ENCODE peak calls at places on chromosomes 12 and 14, in six cellular contexts. W is AG10803, C is NB4, S is GM10248, X is AG04450, M is ovary. L is an unnamed sample.

GRCh38 chr12:101924647-101925046 is 47.3 kb downstream of the DRAM1 start:
- DNase-seq in W (peak), C (peak), S (no peak), X (no peak), M (peak), L (no peak)

GRCh38 chr12:105523164-105524057 is 192.9 kb downstream of the C12orf75 start:
- DNase-seq in W (peak), C (no peak), S (no peak), X (peak), M (peak), L (no peak)

GRCh38 chr14:42149609-42150261 is 543.1 kb downstream of the LRFN5 start:
- DNase-seq in W (no peak), C (no peak), S (no peak), X (no peak), M (no peak), L (no peak)

GRCh38 chr12:78398750-78399149 is 465.8 kb upstream of the SYT1 start:
- DNase-seq in W (no peak), C (no peak), S (no peak), X (no peak), M (no peak), L (no peak)

GRCh38 chr12:46387697-46388096 is 15.1 kb upstream of the SLC38A2 start:
- DNase-seq in W (no peak), C (peak), S (no peak), X (no peak), M (no peak), L (no peak)

GRCh38 chr14:55301722-55302121 is 30.5 kb downstream of the FBXO34 start:
- DNase-seq in W (peak), C (peak), S (no peak), X (no peak), M (no peak), L (no peak)

GRCh38 chr14:65414961-65415589 is 2.5 kb downstream of the FUT8 start:
- DNase-seq in W (peak), C (peak), S (peak), X (peak), M (no peak), L (peak)

GRCh38 chr14:45201908-45202307 is 51.1 kb downstream of the MIS18BP1 start:
- DNase-seq in W (peak), C (peak), S (peak), X (no peak), M (no peak), L (no peak)

GRCh38 chr14:93009471-93010117 is 86.6 kb downstream of the CHGA start:
- DNase-seq in W (peak), C (no peak), S (no peak), X (no peak), M (no peak), L (no peak)

GRCh38 chr14:68133856-68134255 is 314.3 kb downstream of the RAD51B start:
- DNase-seq in W (no peak), C (no peak), S (no peak), X (no peak), M (no peak), L (no peak)

GRCh38 chr14:48747683-48748082 is 838.5 kb downstream of the RPS29 start:
- DNase-seq in W (no peak), C (no peak), S (no peak), X (no peak), M (no peak), L (no peak)

GRCh38 chr12:81610955-81611889 is 147.9 kb downstream of the PPFIA2 start:
- DNase-seq in W (no peak), C (peak), S (no peak), X (no peak), M (no peak), L (no peak)

GRCh38 chr14:73663548-73664212 is 18.9 kb downstream of the DNAL1 start:
- DNase-seq in W (no peak), C (no peak), S (peak), X (no peak), M (no peak), L (peak)

GRCh38 chr12:46237381-46238045 is 31.3 kb downstream of the SLC38A1 start:
- DNase-seq in W (no peak), C (no peak), S (no peak), X (no peak), M (no peak), L (no peak)

GRCh38 chr14:68789798-68790655 is 2.8 kb downstream of the ZFP36L1 start:
- DNase-seq in W (peak), C (no peak), S (no peak), X (no peak), M (peak), L (no peak)

GRCh38 chr14:92600318-92601053 is 86.9 kb downstream of the RIN3 start:
- DNase-seq in W (peak), C (peak), S (no peak), X (no peak), M (no peak), L (no peak)

GRCh38 chr12:66879392-66879791 is 200.5 kb upstream of the GRIP1 start:
- DNase-seq in W (no peak), C (no peak), S (no peak), X (no peak), M (no peak), L (no peak)

GRCh38 chr12:9948606-9949286 is 16.6 kb upstream of the CLEC2A start:
- DNase-seq in W (no peak), C (peak), S (peak), X (no peak), M (no peak), L (peak)

GRCh38 chr14:101774006-101774755 is 12.7 kb downstream of the PPP2R5C start:
- DNase-seq in W (no peak), C (no peak), S (no peak), X (no peak), M (no peak), L (no peak)

GRCh38 chr14:32471183-32471582 is 142.1 kb downstream of the AKAP6 start:
- DNase-seq in W (no peak), C (no peak), S (no peak), X (no peak), M (no peak), L (no peak)

GRCh38 chr14:37591941-37592287 is 3.1 kb downstream of the FOXA1 start:
- DNase-seq in W (no peak), C (no peak), S (no peak), X (no peak), M (no peak), L (peak)

GRCh38 chr14:20198991-20199390 is 8.3 kb downstream of the OR11G2 start:
- DNase-seq in W (no peak), C (no peak), S (no peak), X (no peak), M (no peak), L (no peak)

GRCh38 chr14:97709552-97709951 is 912.4 kb downstream of the VRK1 start:
- DNase-seq in W (no peak), C (no peak), S (no peak), X (no peak), M (no peak), L (no peak)

GRCh38 chr12:50554651-50555050 is 49.9 kb downstream of the DIP2B start:
- DNase-seq in W (no peak), C (no peak), S (no peak), X (no peak), M (no peak), L (no peak)

GRCh38 chr12:50589650-50590435 is 85.1 kb downstream of the DIP2B start:
- DNase-seq in W (peak), C (peak), S (no peak), X (peak), M (no peak), L (no peak)

GRCh38 chr14:57987051-57987450 is 121.2 kb upstream of the SLC35F4 start:
- DNase-seq in W (peak), C (no peak), S (no peak), X (no peak), M (no peak), L (no peak)

GRCh38 chr14:99378782-99379214 is 101.9 kb downstream of the SETD3 start:
- DNase-seq in W (peak), C (peak), S (no peak), X (no peak), M (no peak), L (no peak)

GRCh38 chr12:53295070-53295890 is at the start of gene PFDN5:
- DNase-seq in W (peak), C (peak), S (peak), X (peak), M (peak), L (peak)

GRCh38 chr12:102372112-102372511 is 108.3 kb downstream of the IGF1 start:
- DNase-seq in W (no peak), C (no peak), S (no peak), X (no peak), M (no peak), L (no peak)

GRCh38 chr12:64082866-64083268 is 139.2 kb downstream of the KICS2 start:
- DNase-seq in W (no peak), C (no peak), S (no peak), X (no peak), M (no peak), L (no peak)

GRCh38 chr14:20455355-20456300 is 602 bp downstream of the APEX1 start:
- DNase-seq in W (peak), C (peak), S (peak), X (peak), M (no peak), L (no peak)

GRCh38 chr12:98741615-98742265 is 96.7 kb downstream of the APAF1 start:
- DNase-seq in W (no peak), C (no peak), S (no peak), X (no peak), M (no peak), L (no peak)

DNA sequence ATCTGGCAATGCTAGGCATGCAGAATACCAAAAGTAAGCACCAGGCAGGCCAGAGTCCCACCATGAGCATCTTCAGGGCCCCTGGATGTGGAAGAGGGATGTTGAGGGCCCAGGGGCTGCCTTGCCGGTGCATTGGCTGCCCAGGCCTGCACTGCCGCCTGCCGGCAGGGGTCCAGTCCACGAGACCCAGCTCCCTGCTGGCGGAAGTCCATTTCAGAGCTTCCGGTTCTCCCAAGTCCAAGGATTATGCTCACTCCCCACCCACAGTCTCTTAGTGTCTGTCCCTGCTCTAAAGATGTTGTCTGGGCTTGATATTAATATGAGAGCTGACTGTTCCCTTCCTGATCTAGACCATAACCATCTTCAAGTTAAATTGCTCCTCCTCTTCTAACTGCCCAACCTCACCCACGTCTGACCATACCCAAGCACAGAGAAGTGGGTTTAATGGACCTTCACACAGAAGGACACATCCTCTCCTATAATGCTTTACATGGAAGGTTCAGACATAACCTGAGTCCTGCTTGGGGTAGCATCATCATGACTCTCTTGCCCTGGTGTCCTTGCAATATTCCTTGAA is 117.4 kb downstream of the DAD1 start:
- DNase-seq in W (no peak), C (peak), S (no peak), X (no peak), M (peak), L (no peak)
- TF ChIP-seq CTCF in W (peak), C (peak), S (peak), X (peak), M (no peak), L (peak)

GRCh38 chr12:121789800-121790748 is 3.4 kb downstream of the RHOF start:
- DNase-seq in W (no peak), C (peak), S (peak), X (no peak), M (no peak), L (peak)
- TF ChIP-seq CTCF in W (no peak), C (no peak), S (no peak), X (no peak), M (no peak), L (no peak)

DNA sequence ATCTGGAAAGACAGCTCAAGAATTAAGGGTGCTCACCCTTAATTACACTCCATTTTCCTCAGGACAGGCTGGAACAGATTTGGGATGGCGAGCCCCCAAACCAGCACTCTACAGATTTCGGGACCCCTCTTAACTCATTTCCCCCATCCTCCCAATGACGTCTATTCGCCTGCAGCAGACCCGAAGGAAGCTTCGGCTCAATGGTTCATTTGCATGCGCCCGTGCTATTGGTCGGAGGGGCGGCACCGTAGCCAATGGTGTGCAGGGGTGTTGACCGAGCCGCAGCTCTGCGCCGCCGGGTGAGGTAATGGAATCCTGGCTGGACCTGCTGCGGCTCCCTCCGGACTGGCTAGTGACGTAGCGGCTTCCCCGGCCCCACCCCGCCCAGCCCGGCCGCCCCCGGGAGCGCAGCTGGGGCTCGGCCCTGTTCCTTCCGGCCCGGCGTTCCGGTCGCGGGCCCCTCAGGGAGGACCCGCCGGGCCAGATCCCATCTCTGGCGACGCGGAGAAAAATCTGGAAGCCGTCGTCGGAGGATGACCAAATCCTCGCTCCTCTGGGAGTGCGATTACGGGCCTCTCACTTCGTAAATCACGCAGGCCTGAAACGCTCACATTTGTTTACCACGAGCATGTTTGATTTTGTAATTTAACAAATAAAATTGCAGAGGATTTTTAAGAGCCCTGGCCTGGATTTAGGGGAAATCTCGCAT is 18.3 kb upstream of the NR4A1 start:
- DNase-seq in W (peak), C (peak), S (peak), X (peak), M (peak), L (peak)
- TF ChIP-seq CTCF in W (no peak), C (no peak), S (no peak), X (no peak), M (no peak), L (no peak)

GRCh38 chr14:77979666-77980351 is 179.9 kb downstream of the ADCK1 start:
- DNase-seq in W (peak), C (peak), S (no peak), X (no peak), M (no peak), L (no peak)
- TF ChIP-seq CTCF in W (no peak), C (peak), S (no peak), X (no peak), M (no peak), L (no peak)

GRCh38 chr12:3000548-3001275 is 41.5 kb downstream of the TEAD4 start:
- DNase-seq in W (no peak), C (no peak), S (no peak), X (no peak), M (no peak), L (no peak)

GRCh38 chr12:3005736-3006135 is 46.5 kb downstream of the TEAD4 start:
- DNase-seq in W (no peak), C (no peak), S (no peak), X (no peak), M (no peak), L (no peak)

GRCh38 chr12:3002636-3003035 is 43.4 kb downstream of the TEAD4 start:
- DNase-seq in W (no peak), C (peak), S (no peak), X (no peak), M (no peak), L (no peak)

GRCh38 chr12:3004655-3005565 is 45.7 kb downstream of the TEAD4 start:
- DNase-seq in W (peak), C (peak), S (no peak), X (no peak), M (no peak), L (no peak)

DNA sequence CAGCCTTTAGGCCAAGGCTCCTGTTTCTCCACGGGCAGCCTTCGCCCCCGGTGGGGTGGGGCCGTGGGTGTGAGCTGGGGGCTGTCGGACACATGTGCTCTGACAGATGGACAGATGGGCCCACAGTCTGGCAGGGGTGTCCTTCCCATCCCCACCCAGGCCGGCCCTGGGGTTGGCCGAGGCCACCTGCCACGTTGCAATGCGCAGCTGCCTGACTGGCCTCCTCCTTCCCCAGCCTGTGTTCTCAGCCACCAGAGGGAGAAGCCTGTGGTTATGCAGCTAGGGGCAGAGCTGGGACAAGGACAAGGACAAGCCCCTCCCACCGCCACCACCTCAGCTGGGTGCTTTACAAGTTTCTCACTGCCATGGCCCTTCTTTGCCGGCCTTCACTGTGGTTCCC is 44.4 kb downstream of the TEAD4 start:
- DNase-seq in W (no peak), C (no peak), S (no peak), X (no peak), M (no peak), L (no peak)
- TF ChIP-seq CTCF in W (no peak), C (no peak), S (no peak), X (no peak), M (no peak), L (no peak)

L was measured in GM13976.